ENCODE peak calls at places on chromosomes 1 and 21, in four cellular contexts. W is coronary artery, P is foreskin fibroblast, M is neural crest cell. V is an unnamed sample.

GRCh38 chr1:197595244-197595904 is 179.9 kb downstream of the DENND1B start:
- DNase-seq in W (no peak), P (no peak), M (no peak), V (no peak)

GRCh38 chr1:227356582-227357228 is 38.4 kb upstream of the CDC42BPA start:
- DNase-seq in W (no peak), P (no peak), M (no peak), V (no peak)

GRCh38 chr1:18278953-18279712 is 171.5 kb downstream of the IGSF21 start:
- DNase-seq in W (no peak), P (no peak), M (no peak), V (no peak)

GRCh38 chr1:217369271-217369981 is 261.5 kb downstream of the GPATCH2 start:
- DNase-seq in W (no peak), P (peak), M (no peak), V (no peak)

GRCh38 chr1:164092603-164093353 is 466.2 kb upstream of the PBX1 start:
- DNase-seq in W (no peak), P (peak), M (no peak), V (no peak)

GRCh38 chr21:36347278-36347961 is 27.4 kb downstream of the MORC3 start:
- DNase-seq in W (no peak), P (peak), M (no peak), V (no peak)

GRCh38 chr1:9101510-9102146 is 27.3 kb downstream of the GPR157 start:
- DNase-seq in W (no peak), P (peak), M (peak), V (no peak)

GRCh38 chr1:180558664-180559063 is at the start of gene OVAAL:
- DNase-seq in W (no peak), P (no peak), M (no peak), V (no peak)

GRCh38 chr1:167711797-167712196 is 10.0 kb upstream of the MPZL1 start:
- DNase-seq in W (no peak), P (no peak), M (no peak), V (no peak)

GRCh38 chr21:16420086-16420724 is 690.4 kb downstream of the USP25 start:
- DNase-seq in W (no peak), P (peak), M (no peak), V (no peak)

GRCh38 chr1:158203693-158204457 is 23.2 kb downstream of the CD1D start:
- DNase-seq in W (peak), P (peak), M (no peak), V (no peak)

GRCh38 chr1:188689542-188689941 is 1788.1 kb downstream of the BRINP3 start:
- DNase-seq in W (no peak), P (no peak), M (no peak), V (no peak)

GRCh38 chr1:75522389-75522788 is 88.5 kb downstream of the SLC44A5 start:
- DNase-seq in W (no peak), P (no peak), M (no peak), V (no peak)

GRCh38 chr1:233496940-233497456 is 116.9 kb upstream of the KCNK1 start:
- DNase-seq in W (no peak), P (no peak), M (no peak), V (no peak)

GRCh38 chr1:63813829-63814277 is 40.0 kb downstream of the ROR1 start:
- DNase-seq in W (no peak), P (peak), M (no peak), V (no peak)

DNA sequence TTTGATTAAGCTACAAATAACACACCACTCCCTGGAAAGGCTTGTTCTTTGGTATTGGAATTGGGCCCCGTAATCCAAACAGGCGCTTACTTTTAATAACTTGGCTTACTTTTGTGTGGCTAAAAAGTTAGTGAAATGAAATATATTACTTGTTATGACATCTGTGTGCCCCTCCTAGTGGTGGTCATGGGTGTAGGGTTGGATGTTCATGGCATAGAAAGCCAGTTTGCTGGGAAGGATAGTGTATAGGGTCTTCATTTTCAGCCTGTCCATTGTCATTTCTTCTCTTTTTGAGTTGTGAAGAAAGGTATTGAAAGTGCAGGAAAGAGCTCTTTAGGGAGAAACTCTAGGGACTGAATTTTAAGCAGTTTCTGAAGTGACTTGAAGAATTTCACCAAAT is 5.9 kb downstream of the CDC14A start:
- DNase-seq in W (no peak), P (peak), M (no peak), V (no peak)
- TF ChIP-seq CTCF in W (peak), P (peak), M (peak), V (peak)

GRCh38 chr1:88544166-88544565 is 139.9 kb upstream of the PKN2 start:
- DNase-seq in W (no peak), P (no peak), M (no peak), V (no peak)

GRCh38 chr1:88552226-88552625 is 131.8 kb upstream of the PKN2 start:
- DNase-seq in W (no peak), P (peak), M (no peak), V (no peak)

DNA sequence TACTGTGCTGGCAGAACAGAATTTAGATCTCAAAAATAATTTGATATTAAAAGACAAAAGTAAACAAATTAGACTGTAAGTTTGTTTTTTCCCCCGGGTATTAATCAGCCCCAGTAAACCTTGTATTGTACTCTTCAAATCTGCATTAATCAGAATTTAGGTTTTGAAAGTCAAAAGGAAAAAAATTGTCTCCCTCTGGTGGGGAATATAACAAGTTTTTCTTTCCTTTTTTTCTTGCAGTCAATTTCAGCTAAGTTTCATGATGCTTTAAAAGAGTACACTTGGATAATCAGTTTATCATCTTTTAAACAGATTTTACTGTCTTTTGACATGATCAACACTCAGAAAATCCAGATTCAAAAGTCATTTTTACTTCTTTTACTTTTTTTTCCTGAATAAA is 134.5 kb upstream of the PKN2 start:
- DNase-seq in W (no peak), P (peak), M (no peak), V (no peak)
- TF ChIP-seq CTCF in W (no peak), P (peak), M (peak), V (peak)

GRCh38 chr1:230072866-230073265 is 5.8 kb downstream of the GALNT2 start:
- DNase-seq in W (no peak), P (no peak), M (no peak), V (no peak)

GRCh38 chr1:230073371-230074035 is 6.5 kb downstream of the GALNT2 start:
- DNase-seq in W (no peak), P (peak), M (no peak), V (no peak)

GRCh38 chr1:230074762-230075161 is 7.7 kb downstream of the GALNT2 start:
- DNase-seq in W (no peak), P (no peak), M (no peak), V (no peak)

GRCh38 chr1:230072296-230072695 is 5.3 kb downstream of the GALNT2 start:
- DNase-seq in W (no peak), P (no peak), M (no peak), V (no peak)

DNA sequence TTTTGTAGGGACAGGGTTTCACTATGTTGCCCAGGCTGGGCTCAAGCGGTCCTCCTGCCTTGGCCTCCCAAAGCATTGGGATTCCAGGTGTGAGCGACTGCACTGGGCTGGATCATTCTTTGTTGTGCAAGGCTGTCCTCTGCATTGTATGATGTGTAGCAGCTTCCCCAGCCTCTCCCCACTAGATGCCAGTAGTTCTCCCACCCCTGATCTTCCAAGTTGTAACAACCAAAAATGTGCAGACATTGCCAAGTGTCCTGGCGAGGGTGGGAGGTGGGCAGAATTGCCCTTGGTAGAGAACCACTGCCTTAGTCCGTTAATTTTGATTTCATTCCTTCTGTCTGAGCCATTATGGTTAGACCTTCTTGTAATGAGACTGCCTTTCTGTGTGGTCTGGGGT is 7.2 kb downstream of the GALNT2 start:
- DNase-seq in W (no peak), P (no peak), M (no peak), V (no peak)
- TF ChIP-seq CTCF in W (no peak), P (no peak), M (no peak), V (no peak)

GRCh38 chr1:89946532-89946931 is 48.4 kb upstream of the ZNF326 start:
- DNase-seq in W (no peak), P (no peak), M (no peak), V (no peak)
- TF ChIP-seq CTCF in W (no peak), P (no peak), M (no peak), V (no peak)

DNA sequence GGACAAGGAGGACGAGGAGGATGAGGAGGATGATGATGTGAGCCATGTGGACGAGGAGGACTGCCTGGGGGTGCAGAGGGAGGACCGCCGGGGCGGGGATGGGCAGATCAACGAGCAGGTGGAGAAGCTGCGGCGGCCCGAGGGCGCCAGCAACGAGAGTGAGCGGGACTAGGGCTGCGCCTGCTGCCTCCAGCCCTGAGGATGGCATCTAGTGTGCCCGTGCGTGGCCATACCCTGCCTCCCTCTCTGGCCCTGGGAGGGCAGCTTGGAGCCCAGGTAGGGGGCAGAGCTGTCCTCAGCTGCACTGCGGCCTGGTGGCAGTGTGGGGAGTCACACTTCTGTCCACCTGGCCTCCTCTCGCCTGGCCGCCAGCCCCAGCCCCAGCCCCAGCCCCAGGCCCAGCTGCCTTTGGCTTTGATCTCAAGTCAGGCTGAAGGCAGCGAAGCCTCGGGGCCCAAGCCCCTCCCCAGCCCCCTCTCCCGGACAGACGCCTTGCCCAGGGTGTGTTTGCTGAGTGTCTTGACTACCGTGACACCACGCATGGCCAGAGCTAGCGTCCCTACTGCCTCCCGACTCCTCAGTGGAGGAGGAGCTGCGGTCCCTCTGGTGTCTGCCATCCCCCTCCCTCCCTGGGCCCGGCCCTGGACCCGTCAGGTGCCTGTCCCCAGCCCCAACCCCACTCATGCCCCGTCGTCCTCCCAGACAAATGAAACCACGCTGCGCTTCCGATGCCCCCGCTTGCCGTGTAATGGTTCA is 155.2 kb downstream of the PEX14 start:
- DNase-seq in W (no peak), P (no peak), M (no peak), V (no peak)
- TF ChIP-seq CTCF in W (no peak), P (no peak), M (no peak), V (no peak)

DNA sequence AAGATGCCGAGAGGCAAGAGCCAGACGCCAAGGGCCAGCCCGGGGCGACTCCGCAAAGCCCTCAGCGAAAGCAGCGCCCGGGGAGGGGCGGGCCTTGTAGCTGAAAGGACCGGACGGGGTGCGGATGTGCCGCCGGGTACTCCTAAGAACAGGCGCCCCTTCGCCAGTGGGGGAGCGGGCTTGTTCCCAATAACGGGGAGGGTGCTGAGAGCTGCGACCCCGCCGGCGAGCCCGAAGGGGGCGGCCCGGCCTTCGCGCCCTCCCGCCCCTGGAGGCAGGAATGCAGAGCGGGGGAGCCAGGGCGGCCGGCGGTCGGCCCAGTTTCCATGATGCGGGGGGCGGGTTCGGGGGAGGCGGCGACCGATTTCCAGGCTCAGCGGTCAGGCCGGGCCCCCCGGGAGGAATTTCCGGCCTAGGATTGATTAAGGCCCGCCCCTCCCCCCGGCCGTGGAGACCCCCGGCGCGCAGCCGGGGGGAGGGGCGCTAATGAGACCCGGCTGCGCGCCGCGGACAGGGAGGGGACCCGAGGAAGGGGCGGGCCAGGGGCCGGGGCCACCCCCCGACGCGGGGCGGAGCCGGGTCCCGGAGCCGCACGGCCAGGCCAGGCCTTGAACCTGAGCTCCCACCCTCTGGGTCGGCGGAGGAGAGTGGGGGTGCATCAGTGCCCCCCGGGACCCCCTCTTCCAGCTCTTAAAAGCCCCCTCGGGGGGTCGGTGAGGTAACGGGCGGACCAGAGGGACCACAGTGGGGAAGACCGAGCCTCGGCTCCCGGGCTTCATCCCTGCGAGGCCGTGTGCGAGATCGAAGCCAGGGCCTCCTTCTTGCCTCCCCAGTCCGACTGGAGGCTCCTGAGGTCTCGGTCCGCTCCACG is 898 bp upstream of the TMEM200B start:
- DNase-seq in W (peak), P (peak), M (peak), V (peak)
- TF ChIP-seq CTCF in W (peak), P (peak), M (peak), V (peak)